ENCODE peak calls at places on chromosome 14, in four cellular contexts. One of them, this sample, is unnamed.

GRCh38 chr14:57462551-57462950 is 31.1 kb downstream of the CCDC198 start:
- DNase-seq in sigmoid colon: no peak
- DNase-seq in ovary: no peak
- DNase-seq in A549: peak; percentile 26
- DNase-seq in this sample: no peak

GRCh38 chr14:51547260-51547659 is 104.5 kb upstream of the FRMD6 start:
- DNase-seq in sigmoid colon: peak; percentile 83
- DNase-seq in A549: peak; percentile 90
- DNase-seq in ovary: peak; percentile 38
- DNase-seq in this sample: peak; percentile 22

GRCh38 chr14:20427231-20428009 is 8.5 kb downstream of the KLHL33 start:
- DNase-seq in A549: peak; percentile 20
- DNase-seq in ovary: no peak
- DNase-seq in sigmoid colon: no peak
- DNase-seq in this sample: no peak

GRCh38 chr14:51474854-51475253 is 176.9 kb upstream of the FRMD6 start:
- DNase-seq in A549: no peak
- DNase-seq in sigmoid colon: no peak
- DNase-seq in ovary: no peak
- DNase-seq in this sample: no peak

GRCh38 chr14:81268016-81268416 is 47.3 kb upstream of the GTF2A1 start:
- DNase-seq in sigmoid colon: no peak
- DNase-seq in ovary: no peak
- DNase-seq in A549: peak; percentile 31
- DNase-seq in this sample: no peak

GRCh38 chr14:68285421-68286179 is 466.0 kb downstream of the RAD51B start:
- DNase-seq in sigmoid colon: no peak
- DNase-seq in A549: no peak
- DNase-seq in ovary: no peak
- DNase-seq in this sample: peak; percentile 23

GRCh38 chr14:70995671-70996070 is 88.4 kb downstream of the PCNX1 start:
- DNase-seq in sigmoid colon: no peak
- DNase-seq in ovary: no peak
- DNase-seq in A549: peak; percentile 76
- DNase-seq in this sample: peak; percentile 21

GRCh38 chr14:74510955-74511354 is 17.4 kb downstream of the ISCA2 start:
- DNase-seq in ovary: peak; percentile 49
- DNase-seq in A549: peak; percentile 43
- DNase-seq in sigmoid colon: peak; percentile 54
- DNase-seq in this sample: no peak

GRCh38 chr14:102822311-102822863 is 45.1 kb downstream of the TRAF3 start:
- DNase-seq in A549: no peak
- DNase-seq in sigmoid colon: no peak
- DNase-seq in ovary: no peak
- DNase-seq in this sample: no peak

GRCh38 chr14:76904100-76904739 is 78.0 kb downstream of the LRRC74A start:
- DNase-seq in ovary: peak; percentile 56
- DNase-seq in A549: peak; percentile 80
- DNase-seq in sigmoid colon: peak; percentile 89
- DNase-seq in this sample: peak; percentile 32

GRCh38 chr14:85187521-85187920 is 342.4 kb upstream of the FLRT2 start:
- DNase-seq in A549: no peak
- DNase-seq in sigmoid colon: no peak
- DNase-seq in ovary: no peak
- DNase-seq in this sample: no peak

GRCh38 chr14:63431466-63431865 is 111.7 kb downstream of the PPP2R5E start:
- DNase-seq in sigmoid colon: no peak
- DNase-seq in ovary: no peak
- DNase-seq in A549: no peak
- DNase-seq in this sample: no peak

GRCh38 chr14:63432228-63432627 is 110.9 kb downstream of the PPP2R5E start:
- DNase-seq in ovary: no peak
- DNase-seq in sigmoid colon: no peak
- DNase-seq in A549: no peak
- DNase-seq in this sample: no peak

GRCh38 chr14:63435838-63436237 is 107.3 kb downstream of the PPP2R5E start:
- DNase-seq in sigmoid colon: peak; percentile 94
- DNase-seq in A549: peak; percentile 37
- DNase-seq in ovary: peak; percentile 67
- DNase-seq in this sample: peak; percentile 57

GRCh38 chr14:63435204-63435603 is 108.0 kb downstream of the PPP2R5E start:
- DNase-seq in A549: no peak
- DNase-seq in ovary: no peak
- DNase-seq in sigmoid colon: no peak
- DNase-seq in this sample: no peak

GRCh38 chr14:63432888-63433552 is 110.2 kb downstream of the PPP2R5E start:
- DNase-seq in sigmoid colon: no peak
- DNase-seq in ovary: no peak
- DNase-seq in A549: no peak
- DNase-seq in this sample: no peak
- H3K27ac ChIP-seq in sigmoid colon: no peak overlapping the region
- H3K27ac ChIP-seq in ovary: no peak overlapping the region
- H3K27ac ChIP-seq in A549: no peak overlapping the region
- H3K27ac ChIP-seq in this sample: no peak overlapping the region

DNA sequence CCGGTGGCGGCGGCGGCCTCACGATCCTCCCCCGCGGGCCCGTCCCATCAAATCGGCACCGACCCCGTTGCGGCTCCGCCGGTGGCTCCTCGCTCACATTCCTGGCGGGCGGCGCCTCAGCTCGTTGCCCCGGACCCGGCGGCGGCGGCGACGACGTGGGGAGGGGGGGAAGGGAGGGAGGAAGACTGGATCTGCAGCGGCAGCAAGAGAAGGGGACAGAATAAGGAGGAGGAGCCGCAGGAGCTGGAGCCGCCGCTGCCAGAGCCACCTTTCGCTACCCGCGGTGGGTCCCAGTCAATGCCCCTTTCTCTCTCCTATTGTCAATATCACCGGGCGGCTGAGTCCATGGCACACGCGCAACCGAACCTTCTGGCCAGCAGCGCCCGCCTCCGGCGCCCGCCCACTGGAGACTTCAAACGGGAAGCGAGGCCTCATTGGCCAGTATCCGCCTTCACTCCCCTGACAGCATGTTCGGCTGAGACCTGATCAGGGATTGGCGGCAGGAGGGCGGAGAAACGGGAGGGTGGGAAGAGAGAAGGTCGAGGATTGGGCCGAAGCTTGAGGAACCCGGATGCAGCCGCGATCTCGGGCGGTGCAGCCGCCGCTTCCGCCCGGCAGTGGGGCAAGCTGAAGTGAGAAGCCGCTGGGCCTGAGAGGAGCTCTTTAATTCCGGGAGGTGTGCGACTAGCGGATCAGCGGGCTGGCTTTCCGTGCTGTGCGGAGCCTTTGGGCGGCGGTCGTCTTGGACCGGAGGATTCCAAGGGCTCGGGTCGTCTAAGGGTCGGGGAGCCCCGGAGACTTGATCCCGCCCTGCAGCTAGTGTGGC is at the start of gene PPP2R5E:
- DNase-seq in sigmoid colon: peak; percentile 99
- DNase-seq in ovary: peak; percentile 98
- DNase-seq in A549: peak; percentile 99
- DNase-seq in this sample: peak; percentile 99
- TF ChIP-seq EP300 in sigmoid colon: no peak
- TF ChIP-seq EP300 in ovary: no peak
- TF ChIP-seq EP300 in A549: no peak
- TF ChIP-seq EP300 in this sample: no peak

GRCh38 chr14:64845878-64846277 is 33.8 kb downstream of the SPTB start:
- DNase-seq in sigmoid colon: no peak
- DNase-seq in ovary: no peak
- DNase-seq in A549: no peak
- DNase-seq in this sample: no peak
- H3K27ac ChIP-seq in sigmoid colon: no peak overlapping the region
- H3K27ac ChIP-seq in ovary: no peak overlapping the region
- H3K27ac ChIP-seq in A549: no peak overlapping the region
- H3K27ac ChIP-seq in this sample: no peak overlapping the region

GRCh38 chr14:87142568-87143211 is 850.3 kb downstream of the GALC start:
- DNase-seq in ovary: no peak
- DNase-seq in sigmoid colon: no peak
- DNase-seq in A549: no peak
- DNase-seq in this sample: no peak
- TF ChIP-seq EP300 in ovary: no peak
- TF ChIP-seq EP300 in sigmoid colon: no peak
- TF ChIP-seq EP300 in A549: no peak
- TF ChIP-seq EP300 in this sample: no peak

This sample was measured in transverse colon.